ENCODE peak calls at places on chromosome 11, in eight cellular contexts. One of them, this sample, is unnamed.
A peak's percentile ranks its signal among the peaks of the same experiment; 100 is the strongest.

GRCh38 chr11:19378814-19379213 is 138.1 kb upstream of the E2F8 start:
- DNase-seq in astrocyte of the cerebellum: no peak
- DNase-seq in thoracic aorta: no peak
- DNase-seq in neural progenitor cell: no peak
- DNase-seq in upper lobe of right lung: no peak
- DNase-seq in Panc1: no peak
- DNase-seq in choroid plexus epithelial cell: no peak
- DNase-seq in MM.1S: no peak
- DNase-seq in this sample: no peak

GRCh38 chr11:33552756-33553155 is 147.9 kb downstream of the C11orf91 start:
- DNase-seq in astrocyte of the cerebellum: no peak
- DNase-seq in thoracic aorta: no peak
- DNase-seq in neural progenitor cell: no peak
- DNase-seq in upper lobe of right lung: no peak
- DNase-seq in Panc1: no peak
- DNase-seq in choroid plexus epithelial cell: no peak
- DNase-seq in MM.1S: no peak
- DNase-seq in this sample: no peak

GRCh38 chr11:18974192-18974591 is 35.0 kb upstream of the MRGPRX1 start:
- DNase-seq in astrocyte of the cerebellum: no peak
- DNase-seq in thoracic aorta: no peak
- DNase-seq in neural progenitor cell: no peak
- DNase-seq in upper lobe of right lung: no peak
- DNase-seq in Panc1: no peak
- DNase-seq in choroid plexus epithelial cell: no peak
- DNase-seq in MM.1S: no peak
- DNase-seq in this sample: no peak

GRCh38 chr11:65718531-65718930 is 2.1 kb downstream of the RNASEH2C start:
- DNase-seq in astrocyte of the cerebellum: no peak
- DNase-seq in thoracic aorta: no peak
- DNase-seq in neural progenitor cell: no peak
- DNase-seq in upper lobe of right lung: no peak
- DNase-seq in Panc1: no peak
- DNase-seq in choroid plexus epithelial cell: no peak
- DNase-seq in MM.1S: no peak
- DNase-seq in this sample: no peak

GRCh38 chr11:74926304-74927030 is 22.4 kb downstream of the XRRA1 start:
- DNase-seq in astrocyte of the cerebellum: no peak
- DNase-seq in thoracic aorta: no peak
- DNase-seq in neural progenitor cell: no peak
- DNase-seq in upper lobe of right lung: no peak
- DNase-seq in Panc1: no peak
- DNase-seq in choroid plexus epithelial cell: peak; percentile 43
- DNase-seq in MM.1S: no peak
- DNase-seq in this sample: peak; percentile 83

GRCh38 chr11:72221386-72221785 is 3.2 kb upstream of the INPPL1 start:
- DNase-seq in astrocyte of the cerebellum: no peak
- DNase-seq in thoracic aorta: no peak
- DNase-seq in neural progenitor cell: no peak
- DNase-seq in upper lobe of right lung: no peak
- DNase-seq in Panc1: no peak
- DNase-seq in choroid plexus epithelial cell: no peak
- DNase-seq in MM.1S: no peak
- DNase-seq in this sample: no peak

GRCh38 chr11:92257536-92257935 is 32.9 kb downstream of the FAT3 start:
- DNase-seq in astrocyte of the cerebellum: no peak
- DNase-seq in thoracic aorta: no peak
- DNase-seq in neural progenitor cell: no peak
- DNase-seq in upper lobe of right lung: no peak
- DNase-seq in Panc1: no peak
- DNase-seq in choroid plexus epithelial cell: no peak
- DNase-seq in MM.1S: no peak
- DNase-seq in this sample: no peak

GRCh38 chr11:34027516-34028406 is 23.8 kb upstream of the CAPRIN1 start:
- DNase-seq in astrocyte of the cerebellum: no peak
- DNase-seq in thoracic aorta: no peak
- DNase-seq in neural progenitor cell: no peak
- DNase-seq in upper lobe of right lung: no peak
- DNase-seq in Panc1: no peak
- DNase-seq in choroid plexus epithelial cell: no peak
- DNase-seq in MM.1S: no peak
- DNase-seq in this sample: no peak

GRCh38 chr11:132992838-132993680 is 539.2 kb downstream of the OPCML start:
- DNase-seq in astrocyte of the cerebellum: peak; percentile 18
- DNase-seq in thoracic aorta: no peak
- DNase-seq in neural progenitor cell: peak; percentile 73
- DNase-seq in upper lobe of right lung: no peak
- DNase-seq in Panc1: no peak
- DNase-seq in choroid plexus epithelial cell: peak; percentile 23
- DNase-seq in MM.1S: no peak
- DNase-seq in this sample: no peak

GRCh38 chr11:46446343-46446751 is 54.8 kb upstream of the CHRM4 start:
- DNase-seq in astrocyte of the cerebellum: peak; percentile 16
- DNase-seq in thoracic aorta: no peak
- DNase-seq in neural progenitor cell: no peak
- DNase-seq in upper lobe of right lung: no peak
- DNase-seq in Panc1: no peak
- DNase-seq in choroid plexus epithelial cell: peak; percentile 60
- DNase-seq in MM.1S: no peak
- DNase-seq in this sample: no peak

GRCh38 chr11:95392644-95393043 is 161.6 kb upstream of the SESN3 start:
- DNase-seq in astrocyte of the cerebellum: no peak
- DNase-seq in thoracic aorta: no peak
- DNase-seq in neural progenitor cell: no peak
- DNase-seq in upper lobe of right lung: no peak
- DNase-seq in Panc1: no peak
- DNase-seq in choroid plexus epithelial cell: no peak
- DNase-seq in MM.1S: no peak
- DNase-seq in this sample: no peak

GRCh38 chr11:76606102-76606793 is 64.3 kb downstream of the LRRC32 start:
- DNase-seq in astrocyte of the cerebellum: no peak
- DNase-seq in thoracic aorta: no peak
- DNase-seq in neural progenitor cell: no peak
- DNase-seq in upper lobe of right lung: no peak
- DNase-seq in Panc1: no peak
- DNase-seq in choroid plexus epithelial cell: no peak
- DNase-seq in MM.1S: no peak
- DNase-seq in this sample: no peak

GRCh38 chr11:28547395-28547794 is 439.2 kb downstream of the METTL15 start:
- DNase-seq in astrocyte of the cerebellum: no peak
- DNase-seq in thoracic aorta: no peak
- DNase-seq in neural progenitor cell: peak; percentile 41
- DNase-seq in upper lobe of right lung: no peak
- DNase-seq in Panc1: no peak
- DNase-seq in choroid plexus epithelial cell: no peak
- DNase-seq in MM.1S: no peak
- DNase-seq in this sample: no peak

GRCh38 chr11:130071211-130071712 is 1.6 kb downstream of the APLP2 start:
- DNase-seq in astrocyte of the cerebellum: no peak
- DNase-seq in thoracic aorta: no peak
- DNase-seq in neural progenitor cell: no peak
- DNase-seq in upper lobe of right lung: no peak
- DNase-seq in Panc1: no peak
- DNase-seq in choroid plexus epithelial cell: peak; percentile 43
- DNase-seq in MM.1S: no peak
- DNase-seq in this sample: no peak

GRCh38 chr11:94325681-94326080 is 21.3 kb downstream of the IZUMO1R start:
- DNase-seq in astrocyte of the cerebellum: no peak
- DNase-seq in thoracic aorta: no peak
- DNase-seq in neural progenitor cell: peak; percentile 73
- DNase-seq in upper lobe of right lung: peak; percentile 69
- DNase-seq in Panc1: peak; percentile 28
- DNase-seq in choroid plexus epithelial cell: peak; percentile 70
- DNase-seq in MM.1S: peak; percentile 21
- DNase-seq in this sample: no peak

GRCh38 chr11:92826136-92826535 is 143.3 kb upstream of the MTNR1B start:
- DNase-seq in astrocyte of the cerebellum: no peak
- DNase-seq in thoracic aorta: no peak
- DNase-seq in neural progenitor cell: no peak
- DNase-seq in upper lobe of right lung: no peak
- DNase-seq in Panc1: no peak
- DNase-seq in choroid plexus epithelial cell: peak; percentile 14
- DNase-seq in MM.1S: no peak
- DNase-seq in this sample: no peak

GRCh38 chr11:32571039-32571438 is 12.6 kb upstream of the EIF3M start:
- DNase-seq in astrocyte of the cerebellum: no peak
- DNase-seq in thoracic aorta: no peak
- DNase-seq in neural progenitor cell: peak; percentile 49
- DNase-seq in upper lobe of right lung: no peak
- DNase-seq in Panc1: no peak
- DNase-seq in choroid plexus epithelial cell: peak; percentile 11
- DNase-seq in MM.1S: no peak
- DNase-seq in this sample: no peak

GRCh38 chr11:6962673-6963072 is 36.4 kb downstream of the ZNF215 start:
- DNase-seq in astrocyte of the cerebellum: no peak
- DNase-seq in thoracic aorta: no peak
- DNase-seq in neural progenitor cell: no peak
- DNase-seq in upper lobe of right lung: no peak
- DNase-seq in Panc1: no peak
- DNase-seq in choroid plexus epithelial cell: no peak
- DNase-seq in MM.1S: peak; percentile 87
- DNase-seq in this sample: no peak

GRCh38 chr11:129960216-129961214 is 42.1 kb downstream of the PRDM10 start:
- DNase-seq in astrocyte of the cerebellum: peak; percentile 78
- DNase-seq in thoracic aorta: no peak
- DNase-seq in neural progenitor cell: no peak
- DNase-seq in upper lobe of right lung: no peak
- DNase-seq in Panc1: peak; percentile 71
- DNase-seq in choroid plexus epithelial cell: peak; percentile 91
- DNase-seq in MM.1S: no peak
- DNase-seq in this sample: peak; percentile 78

GRCh38 chr11:64128255-64129006 is 37.5 kb downstream of the MACROD1 start:
- DNase-seq in astrocyte of the cerebellum: no peak
- DNase-seq in thoracic aorta: no peak
- DNase-seq in neural progenitor cell: no peak
- DNase-seq in upper lobe of right lung: no peak
- DNase-seq in Panc1: no peak
- DNase-seq in choroid plexus epithelial cell: no peak
- DNase-seq in MM.1S: no peak
- DNase-seq in this sample: no peak

GRCh38 chr11:112999518-112999917 is 38.3 kb downstream of the NCAM1 start:
- DNase-seq in astrocyte of the cerebellum: no peak
- DNase-seq in thoracic aorta: no peak
- DNase-seq in neural progenitor cell: no peak
- DNase-seq in upper lobe of right lung: no peak
- DNase-seq in Panc1: no peak
- DNase-seq in choroid plexus epithelial cell: no peak
- DNase-seq in MM.1S: no peak
- DNase-seq in this sample: no peak

GRCh38 chr11:2519879-2520735 is 75.3 kb downstream of the KCNQ1 start:
- DNase-seq in astrocyte of the cerebellum: no peak
- DNase-seq in thoracic aorta: no peak
- DNase-seq in neural progenitor cell: peak; percentile 1
- DNase-seq in upper lobe of right lung: peak; percentile 56
- DNase-seq in Panc1: no peak
- DNase-seq in choroid plexus epithelial cell: no peak
- DNase-seq in MM.1S: no peak
- DNase-seq in this sample: no peak

GRCh38 chr11:113167599-113167998 is 146.8 kb upstream of the TTC12 start:
- DNase-seq in astrocyte of the cerebellum: no peak
- DNase-seq in thoracic aorta: no peak
- DNase-seq in neural progenitor cell: no peak
- DNase-seq in upper lobe of right lung: no peak
- DNase-seq in Panc1: no peak
- DNase-seq in choroid plexus epithelial cell: no peak
- DNase-seq in MM.1S: no peak
- DNase-seq in this sample: no peak

GRCh38 chr11:111945198-111945597 is 8.1 kb downstream of the DIXDC1 start:
- DNase-seq in astrocyte of the cerebellum: no peak
- DNase-seq in thoracic aorta: no peak
- DNase-seq in neural progenitor cell: no peak
- DNase-seq in upper lobe of right lung: no peak
- DNase-seq in Panc1: no peak
- DNase-seq in choroid plexus epithelial cell: no peak
- DNase-seq in MM.1S: no peak
- DNase-seq in this sample: no peak

GRCh38 chr11:22635689-22636088 is 10.1 kb upstream of the FANCF start:
- DNase-seq in astrocyte of the cerebellum: no peak
- DNase-seq in thoracic aorta: no peak
- DNase-seq in neural progenitor cell: peak; percentile 11
- DNase-seq in upper lobe of right lung: no peak
- DNase-seq in Panc1: no peak
- DNase-seq in choroid plexus epithelial cell: no peak
- DNase-seq in MM.1S: no peak
- DNase-seq in this sample: no peak

GRCh38 chr11:1486054-1486825 is at the start of gene MOB2:
- DNase-seq in astrocyte of the cerebellum: no peak
- DNase-seq in thoracic aorta: no peak
- DNase-seq in neural progenitor cell: no peak
- DNase-seq in upper lobe of right lung: peak; percentile 75
- DNase-seq in Panc1: no peak
- DNase-seq in choroid plexus epithelial cell: peak; percentile 25
- DNase-seq in MM.1S: no peak
- DNase-seq in this sample: no peak
- H3K4me3 ChIP-seq in astrocyte of the cerebellum: no peak within 1 kb of the TSS
- H3K4me3 ChIP-seq in thoracic aorta: peak within 1 kb of the TSS; percentile 70
- H3K4me3 ChIP-seq in neural progenitor cell: no peak within 1 kb of the TSS
- H3K4me3 ChIP-seq in upper lobe of right lung: peak within 1 kb of the TSS; percentile 29
- H3K4me3 ChIP-seq in Panc1: no peak within 1 kb of the TSS
- H3K4me3 ChIP-seq in choroid plexus epithelial cell: no peak within 1 kb of the TSS
- H3K4me3 ChIP-seq in MM.1S: no peak within 1 kb of the TSS
- H3K4me3 ChIP-seq in this sample: no peak within 1 kb of the TSS

DNA sequence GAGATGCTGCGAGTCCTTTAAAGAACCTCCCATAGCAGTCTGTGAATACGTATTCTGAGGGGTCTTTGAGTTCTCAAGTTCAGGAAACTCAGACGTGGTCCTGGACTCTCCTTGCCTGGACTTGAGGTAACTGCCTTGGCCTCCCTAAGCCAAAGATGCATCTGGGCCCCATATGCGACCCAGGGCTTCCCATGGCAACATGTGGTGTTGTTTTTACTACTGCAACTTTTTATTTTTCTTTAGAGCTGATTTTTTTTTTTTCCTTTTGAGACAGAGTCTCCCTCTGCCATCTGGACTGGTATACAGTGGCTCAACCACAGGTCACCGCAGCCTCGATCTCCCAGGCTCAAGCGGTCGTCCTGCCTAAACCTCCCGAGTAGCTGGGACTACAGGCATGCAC is 321.1 kb downstream of the ST3GAL4 start:
- DNase-seq in astrocyte of the cerebellum: no peak
- DNase-seq in thoracic aorta: no peak
- DNase-seq in neural progenitor cell: no peak
- DNase-seq in upper lobe of right lung: no peak
- DNase-seq in Panc1: no peak
- DNase-seq in choroid plexus epithelial cell: no peak
- DNase-seq in MM.1S: no peak
- DNase-seq in this sample: peak; percentile 21
- TF ChIP-seq CTCF in astrocyte of the cerebellum: no peak
- TF ChIP-seq CTCF in thoracic aorta: no peak
- TF ChIP-seq CTCF in neural progenitor cell: no peak
- TF ChIP-seq CTCF in upper lobe of right lung: no peak
- TF ChIP-seq CTCF in Panc1: no peak
- TF ChIP-seq CTCF in choroid plexus epithelial cell: no peak
- TF ChIP-seq CTCF in MM.1S: no peak
- TF ChIP-seq CTCF in this sample: no peak

GRCh38 chr11:114291381-114291780 is 4.8 kb upstream of the NNMT start:
- DNase-seq in astrocyte of the cerebellum: peak; percentile 75
- DNase-seq in thoracic aorta: no peak
- DNase-seq in neural progenitor cell: no peak
- DNase-seq in upper lobe of right lung: no peak
- DNase-seq in Panc1: no peak
- DNase-seq in choroid plexus epithelial cell: peak; percentile 94
- DNase-seq in MM.1S: peak; percentile 18
- DNase-seq in this sample: no peak
- H3K4me3 ChIP-seq in astrocyte of the cerebellum: no peak overlapping the region
- H3K4me3 ChIP-seq in thoracic aorta: peak overlapping the region; percentile 48
- H3K4me3 ChIP-seq in neural progenitor cell: no peak overlapping the region
- H3K4me3 ChIP-seq in upper lobe of right lung: peak overlapping the region; percentile 36
- H3K4me3 ChIP-seq in Panc1: no peak overlapping the region
- H3K4me3 ChIP-seq in choroid plexus epithelial cell: peak overlapping the region; percentile 6
- H3K4me3 ChIP-seq in MM.1S: peak overlapping the region; percentile 38
- H3K4me3 ChIP-seq in this sample: no peak overlapping the region

GRCh38 chr11:17526326-17526725 is 17.9 kb downstream of the USH1C start:
- DNase-seq in astrocyte of the cerebellum: no peak
- DNase-seq in thoracic aorta: no peak
- DNase-seq in neural progenitor cell: no peak
- DNase-seq in upper lobe of right lung: no peak
- DNase-seq in Panc1: no peak
- DNase-seq in choroid plexus epithelial cell: no peak
- DNase-seq in MM.1S: no peak
- DNase-seq in this sample: no peak
- TF ChIP-seq CTCF in astrocyte of the cerebellum: no peak
- TF ChIP-seq CTCF in thoracic aorta: no peak
- TF ChIP-seq CTCF in neural progenitor cell: no peak
- TF ChIP-seq CTCF in upper lobe of right lung: no peak
- TF ChIP-seq CTCF in Panc1: no peak
- TF ChIP-seq CTCF in choroid plexus epithelial cell: no peak
- TF ChIP-seq CTCF in MM.1S: no peak
- TF ChIP-seq CTCF in this sample: no peak

This sample was measured in HFF-Myc.